ENCODE peak calls at places on chromosome 20, in eight cellular contexts. One of them, this sample, is unnamed.
A peak's percentile ranks its signal among the peaks of the same experiment; 100 is the strongest.

GRCh38 chr20:63096681-63097335 is 90.0 kb upstream of the BHLHE23 start:
- DNase-seq in GM06990: no peak
- DNase-seq in SK-N-SH: no peak
- DNase-seq in endodermal cell: peak; percentile 22
- DNase-seq in GM10248: no peak
- DNase-seq in CD8-positive, alpha-beta T cell: no peak
- DNase-seq in prostate gland: no peak
- DNase-seq in nephron progenitor cell: peak; percentile 0
- DNase-seq in this sample: no peak

GRCh38 chr20:47352332-47353223 is 3.9 kb downstream of the ZMYND8 start:
- DNase-seq in GM06990: peak; percentile 40
- DNase-seq in SK-N-SH: peak; percentile 36
- DNase-seq in endodermal cell: peak; percentile 73
- DNase-seq in GM10248: no peak
- DNase-seq in CD8-positive, alpha-beta T cell: no peak
- DNase-seq in prostate gland: no peak
- DNase-seq in nephron progenitor cell: no peak
- DNase-seq in this sample: no peak

GRCh38 chr20:8633366-8633765 is 435.5 kb upstream of the PLCB4 start:
- DNase-seq in GM06990: no peak
- DNase-seq in SK-N-SH: no peak
- DNase-seq in endodermal cell: no peak
- DNase-seq in GM10248: no peak
- DNase-seq in CD8-positive, alpha-beta T cell: no peak
- DNase-seq in prostate gland: no peak
- DNase-seq in nephron progenitor cell: no peak
- DNase-seq in this sample: no peak

GRCh38 chr20:13452470-13453124 is 186.1 kb downstream of the TASP1 start:
- DNase-seq in GM06990: no peak
- DNase-seq in SK-N-SH: no peak
- DNase-seq in endodermal cell: no peak
- DNase-seq in GM10248: no peak
- DNase-seq in CD8-positive, alpha-beta T cell: no peak
- DNase-seq in prostate gland: no peak
- DNase-seq in nephron progenitor cell: no peak
- DNase-seq in this sample: no peak

GRCh38 chr20:4366076-4366475 is 350.7 kb upstream of the RNF24 start:
- DNase-seq in GM06990: no peak
- DNase-seq in SK-N-SH: no peak
- DNase-seq in endodermal cell: no peak
- DNase-seq in GM10248: no peak
- DNase-seq in CD8-positive, alpha-beta T cell: no peak
- DNase-seq in prostate gland: no peak
- DNase-seq in nephron progenitor cell: no peak
- DNase-seq in this sample: no peak

GRCh38 chr20:8330785-8331699 is 199.0 kb downstream of the PLCB1 start:
- DNase-seq in GM06990: no peak
- DNase-seq in SK-N-SH: no peak
- DNase-seq in endodermal cell: no peak
- DNase-seq in GM10248: no peak
- DNase-seq in CD8-positive, alpha-beta T cell: no peak
- DNase-seq in prostate gland: no peak
- DNase-seq in nephron progenitor cell: peak; percentile 8
- DNase-seq in this sample: no peak

GRCh38 chr20:5770987-5771318 is 20.8 kb downstream of the SHLD1 start:
- DNase-seq in GM06990: no peak
- DNase-seq in SK-N-SH: no peak
- DNase-seq in endodermal cell: no peak
- DNase-seq in GM10248: no peak
- DNase-seq in CD8-positive, alpha-beta T cell: no peak
- DNase-seq in prostate gland: no peak
- DNase-seq in nephron progenitor cell: no peak
- DNase-seq in this sample: no peak

GRCh38 chr20:59048681-59049030 is 6.1 kb upstream of the PRELID3B start:
- DNase-seq in GM06990: no peak
- DNase-seq in SK-N-SH: no peak
- DNase-seq in endodermal cell: no peak
- DNase-seq in GM10248: no peak
- DNase-seq in CD8-positive, alpha-beta T cell: no peak
- DNase-seq in prostate gland: no peak
- DNase-seq in nephron progenitor cell: no peak
- DNase-seq in this sample: no peak

GRCh38 chr20:18657575-18657974 is 69.7 kb downstream of the DTD1 start:
- DNase-seq in GM06990: no peak
- DNase-seq in SK-N-SH: no peak
- DNase-seq in endodermal cell: no peak
- DNase-seq in GM10248: no peak
- DNase-seq in CD8-positive, alpha-beta T cell: no peak
- DNase-seq in prostate gland: no peak
- DNase-seq in nephron progenitor cell: no peak
- DNase-seq in this sample: no peak

GRCh38 chr20:47432251-47433210 is 69.2 kb upstream of the NCOA3 start:
- DNase-seq in GM06990: no peak
- DNase-seq in SK-N-SH: no peak
- DNase-seq in endodermal cell: no peak
- DNase-seq in GM10248: no peak
- DNase-seq in CD8-positive, alpha-beta T cell: no peak
- DNase-seq in prostate gland: no peak
- DNase-seq in nephron progenitor cell: no peak
- DNase-seq in this sample: no peak

GRCh38 chr20:23118144-23118543 is 32.0 kb upstream of the CD93 start:
- DNase-seq in GM06990: no peak
- DNase-seq in SK-N-SH: no peak
- DNase-seq in endodermal cell: no peak
- DNase-seq in GM10248: peak; percentile 74
- DNase-seq in CD8-positive, alpha-beta T cell: no peak
- DNase-seq in prostate gland: no peak
- DNase-seq in nephron progenitor cell: no peak
- DNase-seq in this sample: no peak

GRCh38 chr20:49287555-49288249 is 9.8 kb upstream of the ZNFX1 start:
- DNase-seq in GM06990: no peak
- DNase-seq in SK-N-SH: no peak
- DNase-seq in endodermal cell: peak; percentile 49
- DNase-seq in GM10248: no peak
- DNase-seq in CD8-positive, alpha-beta T cell: no peak
- DNase-seq in prostate gland: no peak
- DNase-seq in nephron progenitor cell: no peak
- DNase-seq in this sample: no peak

GRCh38 chr20:187733-188132 is 1.8 kb downstream of the DEFB128 start:
- DNase-seq in GM06990: no peak
- DNase-seq in SK-N-SH: no peak
- DNase-seq in endodermal cell: no peak
- DNase-seq in GM10248: no peak
- DNase-seq in CD8-positive, alpha-beta T cell: no peak
- DNase-seq in prostate gland: no peak
- DNase-seq in nephron progenitor cell: no peak
- DNase-seq in this sample: no peak
- TF ChIP-seq CTCF in GM06990: no peak
- TF ChIP-seq CTCF in SK-N-SH: no peak
- TF ChIP-seq CTCF in endodermal cell: no peak
- TF ChIP-seq CTCF in GM10248: no peak
- TF ChIP-seq CTCF in CD8-positive, alpha-beta T cell: no peak
- TF ChIP-seq CTCF in prostate gland: no peak
- TF ChIP-seq CTCF in nephron progenitor cell: no peak
- TF ChIP-seq CTCF in this sample: no peak

DNA sequence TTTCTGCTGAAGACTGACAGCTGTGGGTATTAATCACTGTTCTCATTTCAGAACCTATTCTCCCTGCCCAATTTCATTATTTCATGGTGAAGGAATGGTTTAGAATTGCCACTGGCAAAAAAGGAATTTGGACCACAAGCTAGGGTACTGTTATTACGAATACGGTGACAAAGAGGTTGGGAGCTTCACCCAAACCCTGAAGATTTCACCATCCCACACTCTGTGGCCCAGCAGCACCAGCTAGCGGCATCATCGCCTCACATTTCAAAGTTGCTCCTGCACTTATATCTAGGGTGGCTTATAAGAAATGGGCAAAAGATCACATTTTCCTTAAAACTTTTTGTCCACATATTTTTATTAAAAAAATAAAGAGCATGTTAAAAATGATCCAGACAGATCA is 236.1 kb downstream of the SYNDIG1 start:
- DNase-seq in GM06990: no peak
- DNase-seq in SK-N-SH: no peak
- DNase-seq in endodermal cell: peak; percentile 18
- DNase-seq in GM10248: no peak
- DNase-seq in CD8-positive, alpha-beta T cell: no peak
- DNase-seq in prostate gland: no peak
- DNase-seq in nephron progenitor cell: no peak
- DNase-seq in this sample: no peak
- TF ChIP-seq CTCF in GM06990: no peak
- TF ChIP-seq CTCF in SK-N-SH: no peak
- TF ChIP-seq CTCF in endodermal cell: no peak
- TF ChIP-seq CTCF in GM10248: no peak
- TF ChIP-seq CTCF in CD8-positive, alpha-beta T cell: no peak
- TF ChIP-seq CTCF in prostate gland: no peak
- TF ChIP-seq CTCF in nephron progenitor cell: no peak
- TF ChIP-seq CTCF in this sample: no peak

GRCh38 chr20:2307136-2307535 is 11.3 kb downstream of the TGM3 start:
- DNase-seq in GM06990: no peak
- DNase-seq in SK-N-SH: no peak
- DNase-seq in endodermal cell: no peak
- DNase-seq in GM10248: no peak
- DNase-seq in CD8-positive, alpha-beta T cell: no peak
- DNase-seq in prostate gland: no peak
- DNase-seq in nephron progenitor cell: no peak
- DNase-seq in this sample: no peak

GRCh38 chr20:2305946-2306345 is 10.1 kb downstream of the TGM3 start:
- DNase-seq in GM06990: no peak
- DNase-seq in SK-N-SH: no peak
- DNase-seq in endodermal cell: no peak
- DNase-seq in GM10248: no peak
- DNase-seq in CD8-positive, alpha-beta T cell: no peak
- DNase-seq in prostate gland: no peak
- DNase-seq in nephron progenitor cell: no peak
- DNase-seq in this sample: no peak

GRCh38 chr20:2303693-2304092 is 7.9 kb downstream of the TGM3 start:
- DNase-seq in GM06990: no peak
- DNase-seq in SK-N-SH: no peak
- DNase-seq in endodermal cell: no peak
- DNase-seq in GM10248: no peak
- DNase-seq in CD8-positive, alpha-beta T cell: no peak
- DNase-seq in prostate gland: no peak
- DNase-seq in nephron progenitor cell: no peak
- DNase-seq in this sample: no peak

GRCh38 chr20:2304180-2304579 is 8.4 kb downstream of the TGM3 start:
- DNase-seq in GM06990: no peak
- DNase-seq in SK-N-SH: no peak
- DNase-seq in endodermal cell: no peak
- DNase-seq in GM10248: no peak
- DNase-seq in CD8-positive, alpha-beta T cell: no peak
- DNase-seq in prostate gland: no peak
- DNase-seq in nephron progenitor cell: no peak
- DNase-seq in this sample: no peak

GRCh38 chr20:2305479-2305878 is 9.7 kb downstream of the TGM3 start:
- DNase-seq in GM06990: no peak
- DNase-seq in SK-N-SH: no peak
- DNase-seq in endodermal cell: no peak
- DNase-seq in GM10248: no peak
- DNase-seq in CD8-positive, alpha-beta T cell: no peak
- DNase-seq in prostate gland: no peak
- DNase-seq in nephron progenitor cell: no peak
- DNase-seq in this sample: no peak
- TF ChIP-seq CTCF in GM06990: no peak
- TF ChIP-seq CTCF in SK-N-SH: no peak
- TF ChIP-seq CTCF in endodermal cell: no peak
- TF ChIP-seq CTCF in GM10248: no peak
- TF ChIP-seq CTCF in CD8-positive, alpha-beta T cell: no peak
- TF ChIP-seq CTCF in prostate gland: no peak
- TF ChIP-seq CTCF in nephron progenitor cell: no peak
- TF ChIP-seq CTCF in this sample: no peak

GRCh38 chr20:24765316-24766142 is 183.5 kb upstream of the CST7 start:
- DNase-seq in GM06990: no peak
- DNase-seq in SK-N-SH: no peak
- DNase-seq in endodermal cell: peak; percentile 23
- DNase-seq in GM10248: no peak
- DNase-seq in CD8-positive, alpha-beta T cell: no peak
- DNase-seq in prostate gland: no peak
- DNase-seq in nephron progenitor cell: no peak
- DNase-seq in this sample: peak; percentile 4
- TF ChIP-seq CTCF in GM06990: no peak
- TF ChIP-seq CTCF in SK-N-SH: no peak
- TF ChIP-seq CTCF in endodermal cell: no peak
- TF ChIP-seq CTCF in GM10248: no peak
- TF ChIP-seq CTCF in CD8-positive, alpha-beta T cell: no peak
- TF ChIP-seq CTCF in prostate gland: no peak
- TF ChIP-seq CTCF in nephron progenitor cell: no peak
- TF ChIP-seq CTCF in this sample: no peak

DNA sequence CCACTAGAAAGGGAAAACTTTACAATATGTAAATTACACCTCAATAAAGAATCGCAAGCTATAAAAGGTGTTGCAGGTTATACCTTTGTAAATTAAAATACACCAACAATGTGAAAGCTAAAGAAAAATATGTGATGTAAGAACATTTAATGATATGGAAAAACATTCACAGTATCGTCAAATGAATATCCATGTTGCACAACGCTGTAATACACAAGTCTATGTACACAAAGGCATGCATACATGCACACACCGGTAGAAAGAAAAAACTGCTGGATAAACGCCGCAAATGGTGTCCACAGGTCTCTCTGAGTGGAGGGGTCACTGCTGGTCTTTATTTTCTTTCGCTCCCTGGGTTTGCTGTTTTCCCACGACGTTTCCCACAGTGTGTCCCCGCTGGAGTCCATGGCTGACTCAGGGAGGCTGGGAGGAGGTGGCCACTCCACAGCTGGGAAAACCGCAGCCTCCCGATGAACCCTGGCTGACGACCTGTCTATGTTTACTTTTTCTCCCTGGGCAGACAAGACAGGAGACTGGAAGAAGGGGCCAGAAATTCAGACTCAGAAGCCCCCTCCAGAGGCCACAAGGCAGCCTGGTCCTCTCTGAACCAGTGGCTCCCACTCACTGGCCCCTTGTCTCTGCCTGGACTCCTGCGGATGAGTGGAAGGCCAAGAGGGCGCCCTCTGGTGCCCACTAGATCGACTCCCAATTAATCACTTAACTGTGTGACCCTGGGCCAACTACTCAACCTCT is 13.0 kb upstream of the BPI start:
- DNase-seq in GM06990: no peak
- DNase-seq in SK-N-SH: peak; percentile 42
- DNase-seq in endodermal cell: peak; percentile 89
- DNase-seq in GM10248: no peak
- DNase-seq in CD8-positive, alpha-beta T cell: no peak
- DNase-seq in prostate gland: no peak
- DNase-seq in nephron progenitor cell: peak; percentile 39
- DNase-seq in this sample: no peak
- TF ChIP-seq CTCF in GM06990: peak; percentile 41
- TF ChIP-seq CTCF in SK-N-SH: peak; percentile 44
- TF ChIP-seq CTCF in endodermal cell: peak; percentile 76
- TF ChIP-seq CTCF in GM10248: no peak
- TF ChIP-seq CTCF in CD8-positive, alpha-beta T cell: no peak
- TF ChIP-seq CTCF in prostate gland: no peak
- TF ChIP-seq CTCF in nephron progenitor cell: peak; percentile 36
- TF ChIP-seq CTCF in this sample: no peak

GRCh38 chr20:17236766-17237165 is 9.9 kb downstream of the PCSK2 start:
- DNase-seq in GM06990: no peak
- DNase-seq in SK-N-SH: no peak
- DNase-seq in endodermal cell: no peak
- DNase-seq in GM10248: no peak
- DNase-seq in CD8-positive, alpha-beta T cell: no peak
- DNase-seq in prostate gland: no peak
- DNase-seq in nephron progenitor cell: no peak
- DNase-seq in this sample: no peak
- TF ChIP-seq CTCF in GM06990: no peak
- TF ChIP-seq CTCF in SK-N-SH: no peak
- TF ChIP-seq CTCF in endodermal cell: no peak
- TF ChIP-seq CTCF in GM10248: no peak
- TF ChIP-seq CTCF in CD8-positive, alpha-beta T cell: no peak
- TF ChIP-seq CTCF in prostate gland: no peak
- TF ChIP-seq CTCF in nephron progenitor cell: no peak
- TF ChIP-seq CTCF in this sample: no peak